ENCODE peak calls at places on chromosomes 6 and 20, in four cellular contexts. C is AG09319; B is trophoblast cell; W is stimulated activated CD4-positive, alpha-beta T cell treated with anti-CD3 and anti-CD28 coated beads, Interleukin-12 subunit alpha, Interleukin-12 subunit beta, amount 100 ng/mL, for 48 hours. Q is an unnamed sample.

GRCh38 chr20:8749986-8750385 is 318.9 kb upstream of the PLCB4 start:
- DNase-seq in C (no peak), B (no peak), W (no peak), Q (no peak)

GRCh38 chr6:31721351-31722020 is at the start of gene LY6G6C:
- DNase-seq in C (no peak), B (no peak), W (no peak), Q (no peak)

GRCh38 chr20:11716239-11716944 is 201.3 kb upstream of the BTBD3 start:
- DNase-seq in C (peak; percentile 8), B (peak; percentile 70), W (no peak), Q (no peak)

GRCh38 chr20:37223053-37223452 is 38.6 kb downstream of the GHRH start:
- DNase-seq in C (peak; percentile 57), B (peak; percentile 53), W (no peak), Q (no peak)

GRCh38 chr20:23235173-23236027 is 115.2 kb upstream of the NXT1 start:
- DNase-seq in C (no peak), B (peak; percentile 52), W (peak; percentile 42), Q (peak; percentile 3)

GRCh38 chr20:38426498-38426897 is 8.6 kb downstream of the SNHG17 start:
- DNase-seq in C (no peak), B (no peak), W (no peak), Q (no peak)

GRCh38 chr20:571754-572331 is 28.3 kb upstream of the CSNK2A1 start:
- DNase-seq in C (no peak), B (peak; percentile 19), W (no peak), Q (no peak)

GRCh38 chr6:168514216-168514615 is 73.2 kb downstream of the SMOC2 start:
- DNase-seq in C (no peak), B (no peak), W (no peak), Q (no peak)

GRCh38 chr6:1853761-1854160 is 244.0 kb downstream of the FOXC1 start:
- DNase-seq in C (no peak), B (no peak), W (no peak), Q (no peak)

GRCh38 chr6:3306848-3307247 is 48.1 kb downstream of the PSMG4 start:
- DNase-seq in C (no peak), B (no peak), W (no peak), Q (peak; percentile 75)

GRCh38 chr20:19968488-19969073 is 48.6 kb upstream of the NAA20 start:
- DNase-seq in C (no peak), B (no peak), W (no peak), Q (no peak)

GRCh38 chr6:46687619-46688097 is at the start of gene TDRD6:
- DNase-seq in C (no peak), B (no peak), W (no peak), Q (no peak)

GRCh38 chr6:24720131-24720603 is 1.2 kb upstream of the C6orf62 start:
- DNase-seq in C (no peak), B (peak; percentile 74), W (peak; percentile 56), Q (no peak)

GRCh38 chr20:23037017-23037481 is 1.9 kb downstream of the SSTR4 start:
- DNase-seq in C (no peak), B (no peak), W (no peak), Q (no peak)

GRCh38 chr6:151822252-151823111 is 15.0 kb downstream of the ESR1 start:
- DNase-seq in C (no peak), B (no peak), W (no peak), Q (no peak)

GRCh38 chr20:52434041-52434425 is 242.5 kb upstream of the ZFP64 start:
- DNase-seq in C (no peak), B (no peak), W (no peak), Q (no peak)

GRCh38 chr20:23082846-23083552 is 3.1 kb downstream of the CD93 start:
- DNase-seq in C (no peak), B (no peak), W (no peak), Q (no peak)

GRCh38 chr20:33681728-33682353 is 4.3 kb downstream of the E2F1 start:
- DNase-seq in C (no peak), B (no peak), W (no peak), Q (no peak)

GRCh38 chr6:41878961-41879405 is 16.2 kb downstream of the USP49 start:
- DNase-seq in C (peak; percentile 14), B (peak; percentile 20), W (no peak), Q (no peak)

GRCh38 chr6:52663120-52663934 is 7.6 kb upstream of the TMEM14A start:
- DNase-seq in C (peak; percentile 62), B (peak; percentile 35), W (peak; percentile 42), Q (peak; percentile 53)

GRCh38 chr6:33147807-33148666 is 44.2 kb downstream of the COL11A2 start:
- DNase-seq in C (peak; percentile 31), B (peak; percentile 15), W (no peak), Q (peak; percentile 19)

GRCh38 chr6:107603029-107603428 is 113.1 kb downstream of the SOBP start:
- DNase-seq in C (no peak), B (no peak), W (no peak), Q (no peak)

GRCh38 chr20:5806457-5807263 is 56.5 kb downstream of the SHLD1 start:
- DNase-seq in C (no peak), B (no peak), W (no peak), Q (no peak)

GRCh38 chr6:4459032-4459431 is 317.2 kb upstream of the CDYL start:
- DNase-seq in C (peak; percentile 31), B (peak; percentile 87), W (no peak), Q (no peak)

GRCh38 chr6:139641412-139641811 is 267.0 kb upstream of the CITED2 start:
- DNase-seq in C (no peak), B (no peak), W (no peak), Q (no peak)

GRCh38 chr6:148177589-148178233 is 164.9 kb upstream of the SASH1 start:
- DNase-seq in C (peak; percentile 20), B (peak; percentile 70), W (peak; percentile 12), Q (no peak)

GRCh38 chr6:34638834-34639736 is 57.5 kb downstream of the ILRUN start:
- DNase-seq in C (no peak), B (no peak), W (no peak), Q (peak; percentile 0)

GRCh38 chr20:40493071-40493470 is 196.0 kb downstream of the MAFB start:
- DNase-seq in C (peak; percentile 48), B (no peak), W (no peak), Q (no peak)

GRCh38 chr6:151391471-151392428 is at the start of gene ZBTB2:
- DNase-seq in C (no peak), B (peak; percentile 76), W (no peak), Q (peak; percentile 78)

GRCh38 chr6:109867009-109867969 is 110.8 kb upstream of the GPR6 start:
- DNase-seq in C (no peak), B (no peak), W (no peak), Q (no peak)

Q was measured in DMS 273 treated with DMSO at 0.1 percent for 48 hours.